ENCODE peak calls at places on chromosomes 2 and 18, in ten cellular contexts. E is neural progenitor cell, W is HL-60, D is pancreas, B is nephron progenitor cell, T is transverse colon, N is mucosa of descending colon, R is upper lobe of right lung, Z is type B pancreatic cell, X is ovary. A is an unnamed sample.
A peak's percentile ranks its signal among the peaks of the same experiment; 100 is the strongest.

GRCh38 chr18:11996907-11997306 is 15.6 kb downstream of the IMPA2 start:
- DNase-seq in E (no peak), W (no peak), D (no peak), B (no peak), T (no peak), N (no peak), R (no peak), Z (no peak), X (no peak), A (no peak)

GRCh38 chr2:37779123-37779522 is 107.7 kb upstream of the CDC42EP3 start:
- DNase-seq in E (no peak), W (no peak), D (no peak), B (no peak), T (no peak), N (no peak), R (no peak), Z (no peak), X (no peak), A (no peak)

GRCh38 chr18:74278058-74278457 is 13.7 kb downstream of the CYB5A start:
- DNase-seq in E (no peak), W (no peak), D (no peak), B (no peak), T (no peak), N (no peak), R (no peak), Z (no peak), X (no peak), A (no peak)

GRCh38 chr2:222703866-222704265 is 32.4 kb downstream of the MOGAT1 start:
- DNase-seq in E (no peak), W (no peak), D (no peak), B (no peak), T (no peak), N (no peak), R (no peak), Z (no peak), X (no peak), A (no peak)

GRCh38 chr18:3541549-3542386 is 91.8 kb downstream of the TGIF1 start:
- DNase-seq in E (no peak), W (no peak), D (no peak), B (no peak), T (no peak), N (no peak), R (no peak), Z (no peak), X (no peak), A (no peak)

GRCh38 chr2:28035816-28036215 is 145.3 kb downstream of the BABAM2 start:
- DNase-seq in E (no peak), W (no peak), D (no peak), B (no peak), T (no peak), N (no peak), R (no peak), Z (no peak), X (no peak), A (no peak)

GRCh38 chr18:46939337-46939963 is 22.0 kb downstream of the KATNAL2 start:
- DNase-seq in E (no peak), W (no peak), D (no peak), B (no peak), T (no peak), N (no peak), R (no peak), Z (no peak), X (no peak), A (no peak)

GRCh38 chr2:191038241-191038725 is 24.3 kb upstream of the STAT1 start:
- DNase-seq in E (no peak), W (peak; percentile 39), D (no peak), B (no peak), T (no peak), N (no peak), R (no peak), Z (no peak), X (no peak), A (peak; percentile 34)

GRCh38 chr2:44768438-44769236 is 172.9 kb upstream of the SIX3 start:
- DNase-seq in E (peak; percentile 90), W (no peak), D (no peak), B (peak; percentile 29), T (no peak), N (no peak), R (no peak), Z (no peak), X (no peak), A (no peak)

GRCh38 chr2:44771510-44771909 is 170.0 kb upstream of the SIX3 start:
- DNase-seq in E (no peak), W (no peak), D (no peak), B (no peak), T (no peak), N (no peak), R (no peak), Z (no peak), X (no peak), A (no peak)

GRCh38 chr2:44772131-44772530 is 169.4 kb upstream of the SIX3 start:
- DNase-seq in E (peak; percentile 22), W (no peak), D (no peak), B (no peak), T (no peak), N (peak; percentile 10), R (no peak), Z (no peak), X (no peak), A (no peak)

GRCh38 chr2:44769349-44770005 is 172.0 kb upstream of the SIX3 start:
- DNase-seq in E (no peak), W (no peak), D (no peak), B (no peak), T (no peak), N (no peak), R (no peak), Z (no peak), X (no peak), A (no peak)

GRCh38 chr2:44770221-44771187 is 171.0 kb upstream of the SIX3 start:
- DNase-seq in E (peak; percentile 47), W (no peak), D (no peak), B (peak; percentile 15), T (no peak), N (no peak), R (no peak), Z (no peak), X (no peak), A (no peak)
- TF ChIP-seq CTCF in E (peak; percentile 47), W (no peak), D (no peak), B (no peak), T (no peak), N (no peak), R (no peak), Z (no peak), X (no peak), A (no peak)

DNA sequence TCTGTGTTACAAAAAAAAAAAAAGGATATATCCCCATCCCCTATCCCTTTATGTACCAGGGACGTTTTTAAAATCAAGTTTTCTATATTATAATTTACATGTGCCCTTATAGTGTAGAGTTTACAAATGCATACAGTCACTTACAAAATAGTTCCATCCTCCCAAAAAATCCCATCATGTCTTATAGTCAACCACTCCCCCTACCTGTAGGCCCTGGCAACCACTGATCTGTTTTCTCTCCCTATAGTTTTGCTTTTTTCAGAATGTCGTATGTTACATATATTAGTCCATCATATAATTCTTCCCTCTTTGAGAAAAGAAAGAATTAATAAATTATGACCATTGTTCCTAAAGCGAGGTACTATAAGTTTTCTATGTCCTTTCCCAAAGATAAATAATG is 17.8 kb downstream of the CFAP210 start:
- DNase-seq in E (peak; percentile 27), W (no peak), D (no peak), B (no peak), T (no peak), N (no peak), R (no peak), Z (no peak), X (no peak), A (no peak)
- TF ChIP-seq CTCF in E (peak; percentile 58), W (no peak), D (no peak), B (peak; percentile 37), T (no peak), N (no peak), R (peak; percentile 12), Z (peak; percentile 52), X (no peak), A (no peak)

DNA sequence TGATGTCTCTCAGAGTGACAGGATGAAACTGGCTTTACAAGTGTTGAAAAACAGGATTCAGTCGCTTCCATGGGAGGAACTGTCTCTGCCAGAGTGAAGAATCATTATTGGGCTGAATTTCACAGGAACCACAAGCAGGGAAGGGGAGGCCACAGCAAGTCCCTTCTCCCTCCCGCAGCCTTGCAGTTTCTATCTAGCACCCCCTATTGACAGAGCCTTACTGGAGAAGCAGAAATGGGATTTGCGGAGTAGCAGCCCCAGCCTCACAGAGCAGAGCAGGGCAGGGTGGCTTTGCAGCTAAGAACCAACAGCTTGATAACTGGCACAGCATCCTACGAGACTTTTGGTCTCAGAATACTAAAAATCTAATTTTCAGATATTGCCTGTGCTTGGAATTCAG is 33.3 kb upstream of the RMP24 start:
- DNase-seq in E (peak; percentile 62), W (no peak), D (no peak), B (no peak), T (no peak), N (no peak), R (no peak), Z (no peak), X (no peak), A (no peak)
- TF ChIP-seq CTCF in E (peak; percentile 63), W (no peak), D (no peak), B (peak; percentile 29), T (no peak), N (no peak), R (peak; percentile 22), Z (no peak), X (no peak), A (no peak)

GRCh38 chr2:237870754-237871651 is 11.6 kb downstream of the RAMP1 start:
- DNase-seq in E (no peak), W (no peak), D (no peak), B (no peak), T (no peak), N (no peak), R (peak; percentile 51), Z (no peak), X (no peak), A (no peak)

GRCh38 chr2:237867465-237867864 is 8.0 kb downstream of the RAMP1 start:
- DNase-seq in E (no peak), W (no peak), D (no peak), B (no peak), T (no peak), N (no peak), R (peak; percentile 45), Z (no peak), X (no peak), A (no peak)

GRCh38 chr2:237870126-237870525 is 10.7 kb downstream of the RAMP1 start:
- DNase-seq in E (no peak), W (no peak), D (no peak), B (no peak), T (no peak), N (no peak), R (peak; percentile 41), Z (no peak), X (no peak), A (no peak)

GRCh38 chr2:237869357-237870102 is 10.1 kb downstream of the RAMP1 start:
- DNase-seq in E (no peak), W (no peak), D (no peak), B (no peak), T (no peak), N (no peak), R (peak; percentile 49), Z (no peak), X (no peak), A (peak; percentile 7)

DNA sequence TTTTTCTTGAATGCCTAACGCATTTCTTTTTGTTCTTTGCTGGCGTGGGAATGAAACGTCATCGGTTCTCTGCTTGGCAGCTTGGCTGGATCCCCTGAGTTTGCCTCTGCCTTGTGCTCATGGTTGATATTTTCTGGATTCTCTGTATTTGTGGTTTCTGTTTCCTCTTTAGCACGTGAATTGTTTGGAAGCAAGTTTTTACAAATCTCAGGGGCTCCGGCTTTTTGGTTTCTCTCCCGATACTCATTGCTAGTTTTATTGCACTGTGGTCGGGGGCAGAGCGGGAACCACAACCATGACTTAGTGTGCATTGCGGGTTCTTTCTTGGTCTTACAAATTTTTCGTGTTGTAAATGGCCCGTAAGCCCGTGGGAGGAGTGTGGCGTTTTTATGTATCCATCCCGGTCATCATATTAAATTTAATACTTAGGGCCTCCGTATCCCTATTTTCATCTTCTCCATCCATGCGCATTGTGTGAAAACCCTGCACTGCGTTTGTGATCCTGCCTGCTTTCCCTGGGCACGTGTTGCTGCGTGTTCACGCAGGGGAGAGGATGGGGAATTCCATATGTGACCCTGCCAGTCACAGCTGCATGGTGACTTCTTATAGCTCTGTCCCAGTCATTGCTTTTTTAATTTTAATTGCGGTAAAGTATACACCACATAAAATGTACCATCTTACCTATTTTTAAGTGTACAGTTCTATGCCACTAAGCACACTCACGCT is 9.4 kb downstream of the RAMP1 start:
- DNase-seq in E (no peak), W (no peak), D (no peak), B (no peak), T (no peak), N (no peak), R (no peak), Z (no peak), X (no peak), A (no peak)
- TF ChIP-seq CTCF in E (no peak), W (no peak), D (no peak), B (no peak), T (no peak), N (no peak), R (no peak), Z (no peak), X (no peak), A (no peak)

A was measured in CD8-positive, alpha-beta T cell.